ENCODE peak calls at places on chromosomes 5 and 9, in ten cellular contexts. U is stimulated activated effector memory CD8-positive, alpha-beta T cell treated with anti-CD3 and anti-CD28 coated beads, Interleukin-12 subunit alpha, Interleukin-12 subunit beta, amount 100 ng/mL, for 72 hours; O is HEK293T; L is SJSA1; Y is fibroblast of lung; B is Caco-2; M is BJ; W is activated naive CD8-positive, alpha-beta T cell treated with anti-CD3 and anti-CD28 coated beads, Interleukin-2, amount 10 ng/mL, durations not matched to agents 7 days and 5 days; X is kidney epithelial cell; G is CD4-positive, CD25-positive, alpha-beta regulatory T cell. A is an unnamed sample.

GRCh38 chr9:110748251-110748893 is 79.8 kb downstream of the MUSK start:
- DNase-seq in U (no peak), O (no peak), L (no peak), Y (no peak), B (no peak), M (no peak), W (no peak), X (no peak), G (no peak), A (no peak)

GRCh38 chr5:88826959-88827585 is 55.9 kb downstream of the MEF2C start:
- DNase-seq in U (no peak), O (no peak), L (peak), Y (peak), B (no peak), M (peak), W (no peak), X (peak), G (no peak), A (no peak)

GRCh38 chr9:128406848-128407391 is 13.7 kb upstream of the CERCAM start:
- DNase-seq in U (no peak), O (no peak), L (no peak), Y (peak), B (no peak), M (no peak), W (no peak), X (no peak), G (no peak), A (no peak)

GRCh38 chr5:152439791-152440190 is 34.7 kb upstream of the NMUR2 start:
- DNase-seq in U (no peak), O (no peak), L (no peak), Y (no peak), B (no peak), M (no peak), W (no peak), X (no peak), G (no peak), A (no peak)

GRCh38 chr5:102288630-102289029 is 7.5 kb downstream of the SLCO4C1 start:
- DNase-seq in U (no peak), O (no peak), L (no peak), Y (no peak), B (no peak), M (no peak), W (no peak), X (no peak), G (no peak), A (no peak)

GRCh38 chr5:172266676-172267092 is 16.9 kb downstream of the UBTD2 start:
- DNase-seq in U (no peak), O (no peak), L (no peak), Y (peak), B (no peak), M (no peak), W (no peak), X (no peak), G (no peak), A (no peak)

GRCh38 chr5:71839049-71839834 is 120.2 kb downstream of the CARTPT start:
- DNase-seq in U (no peak), O (no peak), L (no peak), Y (no peak), B (no peak), M (no peak), W (no peak), X (no peak), G (no peak), A (no peak)

GRCh38 chr9:90014421-90014820 is 409.6 kb downstream of the GADD45G start:
- DNase-seq in U (no peak), O (no peak), L (no peak), Y (no peak), B (no peak), M (no peak), W (no peak), X (no peak), G (no peak), A (no peak)

GRCh38 chr5:593511-593910 is 18.6 kb upstream of the CEP72 start:
- DNase-seq in U (no peak), O (no peak), L (peak), Y (no peak), B (peak), M (no peak), W (no peak), X (no peak), G (no peak), A (no peak)

GRCh38 chr5:71986101-71986500 is 121.2 kb upstream of the MAP1B start:
- DNase-seq in U (no peak), O (no peak), L (no peak), Y (no peak), B (no peak), M (no peak), W (no peak), X (no peak), G (no peak), A (no peak)

A was measured in stromal cell of bone marrow.